ENCODE peak calls at places on chromosomes 3 and 15, in five cellular contexts. D is RWPE1; H is astrocyte of the spinal cord; P is activated T-cell treated with anti-CD3 and anti-CD28 coated beads, Interleukin-2, amount 50 U/mL, for 4 hours; J is stimulated activated CD4-positive, alpha-beta T cell treated with anti-CD3 and anti-CD28 coated beads, Interleukin-12 subunit alpha, Interleukin-12 subunit beta, amount 100 ng/mL, for 4 hours. Z is an unnamed sample.

GRCh38 chr3:72492240-72492639 is 356.0 kb downstream of the SHQ1 start:
- DNase-seq in J (no peak), D (peak), H (peak), P (no peak), Z (no peak)

GRCh38 chr3:88863196-88863595 is 244.2 kb upstream of the EPHA3 start:
- DNase-seq in H (peak), P (no peak), J (no peak), D (no peak), Z (no peak)

GRCh38 chr15:38297623-38298388 is 45.2 kb downstream of the SPRED1 start:
- DNase-seq in D (no peak), H (peak), P (no peak), J (no peak), Z (no peak)

GRCh38 chr3:185764168-185764988 is 60.5 kb downstream of the IGF2BP2 start:
- DNase-seq in P (no peak), J (no peak), H (no peak), D (no peak), Z (no peak)

GRCh38 chr3:141360888-141361598 is 7.3 kb upstream of the ZBTB38 start:
- DNase-seq in P (no peak), D (peak), H (peak), J (no peak), Z (no peak)

GRCh38 chr3:126544596-126545281 is 14.0 kb downstream of the C3orf22 start:
- DNase-seq in J (no peak), D (no peak), P (no peak), H (no peak), Z (no peak)

GRCh38 chr3:153649286-153649839 is 471.8 kb upstream of the ARHGEF26 start:
- DNase-seq in P (no peak), H (no peak), D (no peak), J (no peak), Z (no peak)

GRCh38 chr15:23395030-23395692 is 40.6 kb downstream of the GOLGA8S start:
- DNase-seq in D (no peak), J (no peak), P (no peak), H (no peak), Z (no peak)

GRCh38 chr3:11238880-11239279 is 33.3 kb upstream of the ATG7 start:
- DNase-seq in P (no peak), H (peak), J (no peak), D (peak), Z (no peak)

GRCh38 chr3:17356581-17356980 is 385.9 kb downstream of the TBC1D5 start:
- DNase-seq in J (no peak), P (no peak), D (no peak), H (no peak), Z (no peak)

GRCh38 chr3:23203651-23204111 is 554 bp downstream of the UBE2E2 start:
- DNase-seq in P (no peak), J (peak), H (no peak), D (peak), Z (no peak)

GRCh38 chr15:79399591-79399990 is 32.5 kb upstream of the MINAR1 start:
- DNase-seq in J (no peak), H (no peak), D (no peak), P (no peak), Z (no peak)

GRCh38 chr3:129624347-129625070 is 18.0 kb upstream of the PLXND1 start:
- DNase-seq in H (no peak), J (no peak), P (no peak), D (no peak), Z (no peak)

GRCh38 chr15:99347609-99348008 is 96.3 kb downstream of the LRRC28 start:
- DNase-seq in J (no peak), H (no peak), P (no peak), D (no peak), Z (no peak)

GRCh38 chr3:37862219-37862711 is 585 bp downstream of the CTDSPL start:
- DNase-seq in D (peak), H (no peak), J (peak), P (peak), Z (no peak)

Z was measured in esophagus squamous epithelium.